ENCODE peak calls at places on chromosomes 11 and 22, in ten cellular contexts. One of them, this sample, is unnamed. For H3K4me1, the result is how much of the 10 kb centered on the place peaks cover.

GRCh38 chr11:102171101-102171500 is 60.9 kb downstream of the YAP1 start:
- DNase-seq in IMR-90: peak
- DNase-seq in left ventricle myocardium inferior: no peak
- DNase-seq in pancreas: no peak
- DNase-seq in colonic mucosa: no peak
- DNase-seq in A673: no peak
- DNase-seq in lung: no peak
- DNase-seq in stomach: no peak
- DNase-seq in fibroblast of lung: peak
- DNase-seq in body of pancreas: no peak
- DNase-seq in this sample: no peak

GRCh38 chr11:103624708-103625623 is 411.5 kb upstream of the DDI1 start:
- DNase-seq in pancreas: no peak
- DNase-seq in left ventricle myocardium inferior: no peak
- DNase-seq in lung: no peak
- DNase-seq in body of pancreas: no peak
- DNase-seq in fibroblast of lung: peak
- DNase-seq in A673: peak
- DNase-seq in IMR-90: peak
- DNase-seq in stomach: no peak
- DNase-seq in colonic mucosa: no peak
- DNase-seq in this sample: no peak

GRCh38 chr11:2517016-2517385 is 72.2 kb downstream of the KCNQ1 start:
- DNase-seq in colonic mucosa: peak
- DNase-seq in IMR-90: no peak
- DNase-seq in body of pancreas: no peak
- DNase-seq in stomach: no peak
- DNase-seq in fibroblast of lung: no peak
- DNase-seq in pancreas: no peak
- DNase-seq in lung: no peak
- DNase-seq in left ventricle myocardium inferior: peak
- DNase-seq in A673: no peak
- DNase-seq in this sample: peak

GRCh38 chr11:16527525-16528246 is 171.3 kb upstream of the SOX6 start:
- DNase-seq in fibroblast of lung: no peak
- DNase-seq in stomach: no peak
- DNase-seq in colonic mucosa: no peak
- DNase-seq in A673: no peak
- DNase-seq in pancreas: no peak
- DNase-seq in left ventricle myocardium inferior: no peak
- DNase-seq in lung: no peak
- DNase-seq in body of pancreas: no peak
- DNase-seq in IMR-90: no peak
- DNase-seq in this sample: no peak

GRCh38 chr11:105024394-105024793 is 1.4 kb upstream of the CASP5 start:
- DNase-seq in body of pancreas: no peak
- DNase-seq in fibroblast of lung: no peak
- DNase-seq in pancreas: no peak
- DNase-seq in lung: no peak
- DNase-seq in left ventricle myocardium inferior: no peak
- DNase-seq in stomach: no peak
- DNase-seq in colonic mucosa: no peak
- DNase-seq in A673: no peak
- DNase-seq in IMR-90: no peak
- DNase-seq in this sample: no peak

GRCh38 chr11:70732493-70733206 is 334.3 kb downstream of the CTTN start:
- DNase-seq in A673: no peak
- DNase-seq in left ventricle myocardium inferior: no peak
- DNase-seq in colonic mucosa: no peak
- DNase-seq in body of pancreas: no peak
- DNase-seq in lung: no peak
- DNase-seq in pancreas: no peak
- DNase-seq in IMR-90: no peak
- DNase-seq in fibroblast of lung: no peak
- DNase-seq in stomach: no peak
- DNase-seq in this sample: peak

GRCh38 chr11:70397983-70398833 is at the start of gene CTTN:
- DNase-seq in colonic mucosa: peak
- DNase-seq in fibroblast of lung: peak
- DNase-seq in A673: peak
- DNase-seq in pancreas: peak
- DNase-seq in left ventricle myocardium inferior: peak
- DNase-seq in IMR-90: peak
- DNase-seq in body of pancreas: peak
- DNase-seq in lung: peak
- DNase-seq in stomach: peak
- DNase-seq in this sample: peak

GRCh38 chr11:103364687-103365086 is 255.5 kb downstream of the DYNC2H1 start:
- DNase-seq in stomach: no peak
- DNase-seq in pancreas: no peak
- DNase-seq in fibroblast of lung: no peak
- DNase-seq in left ventricle myocardium inferior: no peak
- DNase-seq in IMR-90: peak
- DNase-seq in lung: no peak
- DNase-seq in body of pancreas: no peak
- DNase-seq in A673: no peak
- DNase-seq in colonic mucosa: no peak
- DNase-seq in this sample: no peak

GRCh38 chr11:103794262-103794661 is 242.2 kb upstream of the DDI1 start:
- DNase-seq in fibroblast of lung: peak
- DNase-seq in lung: no peak
- DNase-seq in stomach: no peak
- DNase-seq in body of pancreas: no peak
- DNase-seq in IMR-90: no peak
- DNase-seq in colonic mucosa: no peak
- DNase-seq in A673: no peak
- DNase-seq in left ventricle myocardium inferior: no peak
- DNase-seq in pancreas: no peak
- DNase-seq in this sample: no peak

GRCh38 chr11:72741849-72742521 is 10.2 kb downstream of the ARAP1 start:
- DNase-seq in colonic mucosa: no peak
- DNase-seq in stomach: no peak
- DNase-seq in IMR-90: peak
- DNase-seq in A673: no peak
- DNase-seq in pancreas: no peak
- DNase-seq in fibroblast of lung: no peak
- DNase-seq in left ventricle myocardium inferior: no peak
- DNase-seq in body of pancreas: no peak
- DNase-seq in lung: no peak
- DNase-seq in this sample: peak

GRCh38 chr11:13277719-13278619 is at the start of gene BMAL1:
- DNase-seq in left ventricle myocardium inferior: peak
- DNase-seq in lung: peak
- DNase-seq in body of pancreas: peak
- DNase-seq in stomach: peak
- DNase-seq in A673: peak
- DNase-seq in IMR-90: no peak
- DNase-seq in pancreas: peak
- DNase-seq in colonic mucosa: peak
- DNase-seq in fibroblast of lung: peak
- DNase-seq in this sample: peak
- TF ChIP-seq CTCF in left ventricle myocardium inferior: no peak
- TF ChIP-seq CTCF in lung: no peak
- TF ChIP-seq CTCF in body of pancreas: no peak
- TF ChIP-seq CTCF in stomach: no peak
- TF ChIP-seq CTCF in A673: no peak
- TF ChIP-seq CTCF in IMR-90: no peak
- TF ChIP-seq CTCF in pancreas: no peak
- TF ChIP-seq CTCF in colonic mucosa: no peak
- TF ChIP-seq CTCF in fibroblast of lung: no peak
- TF ChIP-seq CTCF in this sample: no peak

DNA sequence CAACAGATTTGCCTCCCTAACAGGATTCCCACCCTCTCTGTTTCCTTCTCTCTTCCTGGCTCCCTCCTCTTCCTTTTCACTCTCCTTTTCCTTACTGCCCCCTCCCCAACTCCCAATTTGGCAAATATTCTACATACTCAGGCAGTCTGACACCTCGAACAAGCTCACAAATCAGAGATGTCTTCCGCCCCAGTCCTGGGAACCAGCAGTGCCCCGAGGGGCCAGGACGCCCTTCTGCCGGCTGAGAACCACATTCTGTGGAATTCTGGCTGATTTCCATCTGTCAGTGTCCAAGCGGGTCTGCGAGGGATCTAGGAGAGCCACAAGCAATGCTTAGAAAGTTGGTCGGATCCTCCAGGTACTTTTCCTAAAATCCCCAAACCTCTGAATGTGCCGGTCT is 94.1 kb downstream of the NTM start:
- DNase-seq in A673: no peak
- DNase-seq in fibroblast of lung: no peak
- DNase-seq in left ventricle myocardium inferior: no peak
- DNase-seq in IMR-90: no peak
- DNase-seq in body of pancreas: no peak
- DNase-seq in colonic mucosa: no peak
- DNase-seq in stomach: no peak
- DNase-seq in pancreas: no peak
- DNase-seq in lung: no peak
- DNase-seq in this sample: no peak
- H3K4me1 ChIP-seq in A673: under half
- H3K4me1 ChIP-seq in fibroblast of lung: under half
- H3K4me1 ChIP-seq in left ventricle myocardium inferior: under half
- H3K4me1 ChIP-seq in IMR-90: under half
- H3K4me1 ChIP-seq in body of pancreas: under half
- H3K4me1 ChIP-seq in colonic mucosa: under half
- H3K4me1 ChIP-seq in stomach: under half
- H3K4me1 ChIP-seq in pancreas: under half
- H3K4me1 ChIP-seq in lung: under half
- H3K4me1 ChIP-seq in this sample: under half

GRCh38 chr22:40305625-40306024 is 40.7 kb upstream of the ADSL start:
- DNase-seq in colonic mucosa: no peak
- DNase-seq in stomach: no peak
- DNase-seq in IMR-90: no peak
- DNase-seq in left ventricle myocardium inferior: no peak
- DNase-seq in pancreas: no peak
- DNase-seq in body of pancreas: no peak
- DNase-seq in A673: no peak
- DNase-seq in fibroblast of lung: no peak
- DNase-seq in lung: no peak
- DNase-seq in this sample: no peak

GRCh38 chr22:40302149-40302548 is 44.2 kb upstream of the ADSL start:
- DNase-seq in fibroblast of lung: no peak
- DNase-seq in A673: no peak
- DNase-seq in IMR-90: no peak
- DNase-seq in pancreas: no peak
- DNase-seq in stomach: no peak
- DNase-seq in colonic mucosa: no peak
- DNase-seq in left ventricle myocardium inferior: no peak
- DNase-seq in body of pancreas: no peak
- DNase-seq in lung: no peak
- DNase-seq in this sample: no peak

DNA sequence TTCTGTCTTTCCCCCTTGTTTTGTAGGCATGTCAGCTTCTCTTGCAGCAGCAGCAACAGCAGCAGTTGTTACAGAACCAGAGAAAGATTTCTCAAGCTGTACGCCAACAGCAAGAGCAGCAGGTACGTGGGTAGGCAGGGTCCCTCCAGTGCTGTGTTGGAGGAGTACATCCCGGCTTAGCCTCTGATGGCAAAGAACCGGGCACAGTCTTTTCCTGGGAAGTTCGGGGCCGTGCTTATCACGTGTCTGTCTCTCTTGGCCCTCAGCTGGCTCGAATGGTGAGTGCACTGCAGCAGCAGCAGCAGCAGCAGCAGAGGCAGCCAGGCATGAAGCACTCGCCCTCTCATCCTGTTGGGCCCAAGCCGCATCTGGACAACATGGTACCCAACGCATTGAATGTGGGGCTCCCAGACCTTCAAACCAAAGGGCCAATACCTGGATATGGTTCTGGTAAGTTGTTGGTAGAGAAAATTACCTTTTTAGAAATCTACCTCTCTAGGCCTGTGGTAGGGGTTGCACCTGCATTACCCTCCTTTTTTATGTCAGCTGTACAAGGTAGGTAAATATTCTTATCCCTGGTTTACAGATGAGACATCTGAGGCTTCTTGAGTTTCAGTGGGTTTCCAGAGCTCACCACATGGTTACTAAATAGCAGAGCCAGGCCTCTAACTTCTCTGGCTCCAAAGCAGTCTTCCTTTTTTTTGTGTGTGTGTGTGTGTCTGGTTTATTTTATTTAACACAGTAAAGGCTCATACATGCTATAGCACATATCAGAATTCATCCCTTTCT is 45.2 kb upstream of the ADSL start:
- DNase-seq in lung: no peak
- DNase-seq in colonic mucosa: no peak
- DNase-seq in left ventricle myocardium inferior: no peak
- DNase-seq in pancreas: no peak
- DNase-seq in A673: no peak
- DNase-seq in body of pancreas: no peak
- DNase-seq in IMR-90: no peak
- DNase-seq in stomach: no peak
- DNase-seq in fibroblast of lung: no peak
- DNase-seq in this sample: no peak
- TF ChIP-seq CTCF in lung: no peak
- TF ChIP-seq CTCF in colonic mucosa: no peak
- TF ChIP-seq CTCF in left ventricle myocardium inferior: no peak
- TF ChIP-seq CTCF in pancreas: no peak
- TF ChIP-seq CTCF in A673: no peak
- TF ChIP-seq CTCF in body of pancreas: no peak
- TF ChIP-seq CTCF in IMR-90: no peak
- TF ChIP-seq CTCF in stomach: no peak
- TF ChIP-seq CTCF in fibroblast of lung: no peak
- TF ChIP-seq CTCF in this sample: no peak

GRCh38 chr11:117557321-117557720 is 229.7 kb downstream of the CEP164 start:
- DNase-seq in colonic mucosa: no peak
- DNase-seq in pancreas: no peak
- DNase-seq in A673: no peak
- DNase-seq in left ventricle myocardium inferior: no peak
- DNase-seq in lung: no peak
- DNase-seq in IMR-90: no peak
- DNase-seq in stomach: no peak
- DNase-seq in fibroblast of lung: no peak
- DNase-seq in body of pancreas: no peak
- DNase-seq in this sample: peak

GRCh38 chr11:117563556-117563955 is 233.5 kb downstream of the DSCAML1 start:
- DNase-seq in stomach: no peak
- DNase-seq in A673: no peak
- DNase-seq in pancreas: no peak
- DNase-seq in left ventricle myocardium inferior: no peak
- DNase-seq in IMR-90: no peak
- DNase-seq in body of pancreas: no peak
- DNase-seq in colonic mucosa: no peak
- DNase-seq in lung: no peak
- DNase-seq in fibroblast of lung: no peak
- DNase-seq in this sample: peak

GRCh38 chr11:117560786-117561530 is 233.3 kb downstream of the CEP164 start:
- DNase-seq in fibroblast of lung: no peak
- DNase-seq in left ventricle myocardium inferior: no peak
- DNase-seq in A673: peak
- DNase-seq in IMR-90: no peak
- DNase-seq in colonic mucosa: no peak
- DNase-seq in lung: no peak
- DNase-seq in pancreas: no peak
- DNase-seq in stomach: no peak
- DNase-seq in body of pancreas: no peak
- DNase-seq in this sample: peak

GRCh38 chr11:117562111-117562510 is 234.5 kb downstream of the CEP164 start:
- DNase-seq in fibroblast of lung: no peak
- DNase-seq in stomach: no peak
- DNase-seq in left ventricle myocardium inferior: no peak
- DNase-seq in IMR-90: no peak
- DNase-seq in colonic mucosa: no peak
- DNase-seq in pancreas: no peak
- DNase-seq in A673: no peak
- DNase-seq in lung: no peak
- DNase-seq in body of pancreas: no peak
- DNase-seq in this sample: peak

GRCh38 chr11:117559698-117560097 is 232.0 kb downstream of the CEP164 start:
- DNase-seq in left ventricle myocardium inferior: no peak
- DNase-seq in stomach: no peak
- DNase-seq in lung: no peak
- DNase-seq in colonic mucosa: no peak
- DNase-seq in fibroblast of lung: no peak
- DNase-seq in body of pancreas: no peak
- DNase-seq in A673: no peak
- DNase-seq in pancreas: no peak
- DNase-seq in IMR-90: no peak
- DNase-seq in this sample: peak
- H3K4me1 ChIP-seq in left ventricle myocardium inferior: under half
- H3K4me1 ChIP-seq in stomach: under half
- H3K4me1 ChIP-seq in lung: under half
- H3K4me1 ChIP-seq in colonic mucosa: under half
- H3K4me1 ChIP-seq in fibroblast of lung: under half
- H3K4me1 ChIP-seq in body of pancreas: under half
- H3K4me1 ChIP-seq in A673: under half
- H3K4me1 ChIP-seq in pancreas: under half
- H3K4me1 ChIP-seq in IMR-90: under half
- H3K4me1 ChIP-seq in this sample: under half